ENCODE peak calls at places on chromosomes 5 and 9, in nine cellular contexts. M is RWPE2; H is HFF-Myc; N is stimulated activated CD4-positive, alpha-beta T cell treated with anti-CD3 and anti-CD28 coated beads, Interleukin-12 subunit alpha, Interleukin-12 subunit beta, amount 100 ng/mL, for 4 hours; K is NCI-H748 treated with DMSO at 0.1 percent for 48 hours; U is activated T-helper 2 cell treated with anti-CD3 and anti-CD28 coated beads, Interferon-gamma antibody, Interleukin-2, Interleukin-4, amounts not matched to agents 10 μg/mL and 5 μg/mL and 100 μg/mL, durations not matched to agents 14 hours and 24 hours and 36 hours; F is mucosa of descending colon; D is nucleus accumbens; B is RCC 7860. E is an unnamed sample.

GRCh38 chr9:74953235-74953741 is 576 bp upstream of the C9orf40 start:
- DNase-seq in M (no peak), N (no peak), D (no peak), H (peak; percentile 50), U (no peak), F (no peak), K (no peak), B (no peak), E (no peak)

GRCh38 chr5:122192477-122192876 is 63.1 kb downstream of the ZNF474 start:
- DNase-seq in K (no peak), M (no peak), D (no peak), F (no peak), U (no peak), B (no peak), N (no peak), H (no peak), E (no peak)

GRCh38 chr5:96781031-96781733 is 26.6 kb downstream of the ERAP1 start:
- DNase-seq in F (no peak), D (no peak), H (no peak), N (no peak), K (no peak), M (no peak), U (no peak), B (peak; percentile 46), E (no peak)

GRCh38 chr9:76045217-76045616 is 154.7 kb downstream of the PCSK5 start:
- DNase-seq in N (no peak), D (no peak), K (no peak), M (no peak), H (no peak), U (no peak), F (no peak), B (no peak), E (no peak)

GRCh38 chr5:39543335-39543734 is 118.6 kb upstream of the DAB2 start:
- DNase-seq in D (no peak), N (no peak), K (no peak), M (no peak), F (no peak), H (no peak), B (no peak), U (no peak), E (no peak)

GRCh38 chr5:97062046-97062445 is 80.4 kb downstream of the LIX1 start:
- DNase-seq in U (no peak), M (no peak), N (no peak), H (no peak), B (no peak), K (no peak), F (no peak), D (no peak), E (no peak)

GRCh38 chr9:106479679-106480078 is 383.3 kb upstream of the ZNF462 start:
- DNase-seq in B (no peak), N (no peak), M (no peak), K (no peak), D (no peak), F (no peak), H (peak; percentile 33), U (no peak), E (peak; percentile 16)

GRCh38 chr5:58497956-58498942 is 7.0 kb downstream of the GAPT start:
- DNase-seq in F (peak; percentile 68), U (no peak), B (no peak), D (no peak), H (peak; percentile 5), M (no peak), K (peak; percentile 18), N (no peak), E (peak; percentile 7)

E was measured in anterior cingulate cortex.